ENCODE peak calls at places on chromosomes 2 and 18, in four cellular contexts. P, X, L and H are unnamed samples.

GRCh38 chr2:162073776-162074578 is at the start of gene DPP4:
- DNase-seq in X (peak; percentile 55), L (peak; percentile 19), P (peak; percentile 68), H (peak; percentile 66)

GRCh38 chr2:176002684-176003225 is 688 bp upstream of the LNPK start:
- DNase-seq in L (no peak), X (peak; percentile 29), P (peak; percentile 33), H (no peak)

GRCh38 chr2:222241471-222241870 is 57.3 kb downstream of the PAX3 start:
- DNase-seq in X (no peak), L (no peak), P (no peak), H (no peak)

GRCh38 chr2:230060672-230061293 is 7.9 kb downstream of the SLC16A14 start:
- DNase-seq in X (no peak), L (no peak), P (no peak), H (no peak)

GRCh38 chr2:147487980-147488289 is 356.9 kb upstream of the ACVR2A start:
- DNase-seq in P (no peak), L (no peak), X (no peak), H (no peak)

GRCh38 chr2:219702796-219703545 is 75.5 kb downstream of the SLC4A3 start:
- DNase-seq in L (no peak), X (no peak), P (no peak), H (no peak)

GRCh38 chr2:180823546-180824141 is 156.8 kb upstream of the UBE2E3 start:
- DNase-seq in L (no peak), P (no peak), X (no peak), H (no peak)

GRCh38 chr2:168156661-168157060 is 90.7 kb downstream of the STK39 start:
- DNase-seq in P (peak; percentile 62), L (no peak), X (no peak), H (no peak)

GRCh38 chr18:37381554-37381953 is 184.0 kb downstream of the CELF4 start:
- DNase-seq in P (no peak), X (no peak), L (no peak), H (no peak)

GRCh38 chr18:63192171-63192884 is 127.2 kb downstream of the BCL2 start:
- DNase-seq in L (no peak), P (no peak), X (no peak), H (no peak)

GRCh38 chr2:98280376-98281102 is 65.7 kb upstream of the CNGA3 start:
- DNase-seq in L (no peak), P (no peak), X (no peak), H (no peak)

GRCh38 chr2:109374548-109375130 is 239.1 kb downstream of the SEPTIN10 start:
- DNase-seq in X (no peak), P (no peak), L (no peak), H (no peak)

GRCh38 chr2:133658020-133658903 is 90.0 kb upstream of the NCKAP5 start:
- DNase-seq in L (no peak), P (no peak), X (no peak), H (no peak)

GRCh38 chr18:73824684-73825083 is 322.9 kb downstream of the FBXO15 start:
- DNase-seq in X (no peak), P (no peak), L (no peak), H (no peak)

GRCh38 chr2:44456946-44457345 is 95.2 kb downstream of the CAMKMT start:
- DNase-seq in X (no peak), L (no peak), P (no peak), H (no peak)

GRCh38 chr2:197184959-197185586 is 125.5 kb downstream of the ANKRD44 start:
- DNase-seq in L (no peak), X (no peak), P (no peak), H (no peak)

GRCh38 chr18:79791141-79791972 is 6.4 kb upstream of the KCNG2 start:
- DNase-seq in P (no peak), L (no peak), X (no peak), H (no peak)

GRCh38 chr2:112821682-112822081 is 14.9 kb downstream of the IL1B start:
- DNase-seq in X (no peak), P (no peak), L (no peak), H (no peak)